ENCODE peak calls at places on chromosomes 16 and 17, in six cellular contexts. G is choroid plexus epithelial cell; P is stimulated activated naive CD4-positive, alpha-beta T cell treated with Interleukin-2 at 50 U/mL for 16 hours; S is NCI-H1105; R is A172; W is right cardiac atrium. X is an unnamed sample.

GRCh38 chr16:87457724-87458423 is 35.0 kb downstream of the ZCCHC14 start:
- DNase-seq in G (peak; percentile 96), P (peak; percentile 61), S (no peak), R (peak; percentile 99), W (peak; percentile 22), X (peak; percentile 82)

GRCh38 chr17:76153202-76153601 is 12.2 kb upstream of the FOXJ1 start:
- DNase-seq in G (no peak), P (no peak), S (no peak), R (no peak), W (no peak), X (no peak)

GRCh38 chr16:65510850-65511249 is 389.0 kb upstream of the CDH11 start:
- DNase-seq in G (peak; percentile 95), P (no peak), S (no peak), R (peak; percentile 71), W (no peak), X (no peak)

GRCh38 chr17:3944485-3945388 is 19.5 kb downstream of the ATP2A3 start:
- DNase-seq in G (peak; percentile 63), P (no peak), S (no peak), R (no peak), W (peak; percentile 88), X (peak; percentile 52)

GRCh38 chr17:31052187-31052889 is 42.4 kb upstream of the NF1 start:
- DNase-seq in G (peak; percentile 98), P (no peak), S (no peak), R (peak; percentile 96), W (peak; percentile 86), X (no peak)

GRCh38 chr17:81713004-81713555 is 996 bp downstream of the SLC25A10 start:
- DNase-seq in G (no peak), P (no peak), S (no peak), R (no peak), W (peak; percentile 46), X (no peak)

GRCh38 chr17:80762076-80762475 is 217.4 kb downstream of the RPTOR start:
- DNase-seq in G (no peak), P (no peak), S (no peak), R (peak; percentile 42), W (no peak), X (no peak)

GRCh38 chr17:68738044-68738443 is 136.9 kb upstream of the FAM20A start:
- DNase-seq in G (peak; percentile 59), P (no peak), S (peak; percentile 3), R (no peak), W (no peak), X (no peak)

GRCh38 chr16:63228259-63228658 is 1192.0 kb upstream of the CDH8 start:
- DNase-seq in G (no peak), P (no peak), S (no peak), R (no peak), W (no peak), X (no peak)

GRCh38 chr16:77759821-77760220 is 28.5 kb upstream of the VAT1L start:
- DNase-seq in G (peak; percentile 14), P (no peak), S (no peak), R (no peak), W (no peak), X (no peak)

GRCh38 chr17:27540300-27541105 is 84.3 kb downstream of the KSR1 start:
- DNase-seq in G (peak; percentile 100), P (no peak), S (no peak), R (peak; percentile 62), W (peak; percentile 95), X (no peak)

GRCh38 chr17:50213026-50214015 is 11.9 kb upstream of the COL1A1 start:
- DNase-seq in G (no peak), P (peak; percentile 17), S (no peak), R (peak; percentile 74), W (no peak), X (peak; percentile 85)

GRCh38 chr17:58351710-58352017 is 337 bp downstream of the SUPT4H1 start:
- DNase-seq in G (peak; percentile 25), P (no peak), S (no peak), R (no peak), W (no peak), X (no peak)

GRCh38 chr16:47388705-47389104 is 72.2 kb downstream of the ITFG1 start:
- DNase-seq in G (no peak), P (no peak), S (no peak), R (no peak), W (no peak), X (no peak)

GRCh38 chr17:71910002-71910401 is 210.8 kb upstream of the SOX9 start:
- DNase-seq in G (no peak), P (no peak), S (no peak), R (no peak), W (no peak), X (no peak)

GRCh38 chr16:3045758-3046505 is 429 bp upstream of the MMP25 start:
- DNase-seq in G (no peak), P (no peak), S (no peak), R (no peak), W (peak; percentile 58), X (no peak)

GRCh38 chr17:20995164-20995872 is 47.5 kb downstream of the USP22 start:
- DNase-seq in G (no peak), P (no peak), S (no peak), R (no peak), W (no peak), X (no peak)

GRCh38 chr16:46428108-46429061 is 192.8 kb downstream of the SHCBP1 start:
- DNase-seq in G (no peak), P (no peak), S (no peak), R (no peak), W (no peak), X (no peak)

GRCh38 chr17:44159519-44160210 is 10.8 kb upstream of the ASB16 start:
- DNase-seq in G (peak; percentile 51), P (peak; percentile 30), S (no peak), R (peak; percentile 64), W (no peak), X (peak; percentile 63)

GRCh38 chr17:1690544-1691221 is 6.0 kb upstream of the PRPF8 start:
- DNase-seq in G (no peak), P (no peak), S (no peak), R (no peak), W (no peak), X (no peak)

GRCh38 chr17:57284984-57285646 is 28.8 kb downstream of the MSI2 start:
- DNase-seq in G (peak; percentile 20), P (peak; percentile 46), S (no peak), R (no peak), W (no peak), X (peak; percentile 76)

GRCh38 chr16:84992700-84993075 is 18.6 kb downstream of the ZDHHC7 start:
- DNase-seq in G (peak; percentile 75), P (no peak), S (no peak), R (no peak), W (no peak), X (no peak)

GRCh38 chr16:85377388-85378144 is 235.6 kb upstream of the GSE1 start:
- DNase-seq in G (peak; percentile 74), P (no peak), S (no peak), R (no peak), W (no peak), X (no peak)

GRCh38 chr16:48374255-48374654 is 11.0 kb downstream of the SIAH1 start:
- DNase-seq in G (no peak), P (no peak), S (no peak), R (no peak), W (no peak), X (no peak)

GRCh38 chr16:75566040-75566888 is at the start of gene GABARAPL2:
- DNase-seq in G (peak; percentile 78), P (peak; percentile 85), S (peak; percentile 36), R (peak; percentile 62), W (peak; percentile 93), X (peak; percentile 92)